ENCODE peak calls at places on chromosome 12, in nine cellular contexts. V is CD8-positive, alpha-beta memory T cell; A is foreskin fibroblast; J is fibroblast of lung; P is heart right ventricle; R is mesendoderm; Z is mucosa of descending colon; F is colonic mucosa; T is suprapubic skin. E is an unnamed sample.

GRCh38 chr12:124731869-124732268 is 131.8 kb downstream of the SCARB1 start:
- DNase-seq in V (no peak), A (no peak), J (no peak), P (no peak), R (no peak), Z (no peak), F (no peak), T (no peak), E (no peak)

GRCh38 chr12:12683298-12683697 is 12.7 kb downstream of the GPR19 start:
- DNase-seq in V (no peak), A (no peak), J (no peak), P (no peak), R (no peak), Z (no peak), F (no peak), T (no peak), E (no peak)

GRCh38 chr12:67284561-67284960 is 15.4 kb downstream of the CAND1 start:
- DNase-seq in V (no peak), A (no peak), J (no peak), P (no peak), R (no peak), Z (no peak), F (no peak), T (no peak), E (no peak)

GRCh38 chr12:806116-806805 is 53.9 kb downstream of the WNK1 start:
- DNase-seq in V (no peak), A (no peak), J (peak), P (no peak), R (no peak), Z (no peak), F (no peak), T (no peak), E (no peak)

GRCh38 chr12:13368431-13368830 is 171.9 kb downstream of the EMP1 start:
- DNase-seq in V (no peak), A (no peak), J (no peak), P (no peak), R (peak), Z (no peak), F (no peak), T (no peak), E (no peak)

GRCh38 chr12:30457621-30458289 is 237.9 kb downstream of the IPO8 start:
- DNase-seq in V (no peak), A (peak), J (peak), P (no peak), R (peak), Z (no peak), F (no peak), T (no peak), E (peak)

GRCh38 chr12:54197037-54197909 is 8.5 kb upstream of the SMUG1 start:
- DNase-seq in V (no peak), A (peak), J (no peak), P (no peak), R (no peak), Z (no peak), F (no peak), T (no peak), E (peak)

GRCh38 chr12:25482637-25483036 is 70.4 kb downstream of the LMNTD1 start:
- DNase-seq in V (no peak), A (no peak), J (no peak), P (no peak), R (no peak), Z (no peak), F (no peak), T (no peak), E (peak)

GRCh38 chr12:93205361-93205760 is 172.4 kb upstream of the NUDT4 start:
- DNase-seq in V (no peak), A (no peak), J (no peak), P (peak), R (no peak), Z (no peak), F (no peak), T (no peak), E (no peak)

GRCh38 chr12:11580125-11580751 is 69.2 kb upstream of the ETV6 start:
- DNase-seq in V (no peak), A (peak), J (peak), P (no peak), R (peak), Z (no peak), F (peak), T (no peak), E (peak)

GRCh38 chr12:47636908-47637780 is 68.7 kb downstream of the RPAP3 start:
- DNase-seq in V (peak), A (no peak), J (no peak), P (no peak), R (peak), Z (peak), F (peak), T (no peak), E (peak)

GRCh38 chr12:93595336-93595735 is 22.9 kb downstream of the SOCS2 start:
- DNase-seq in V (no peak), A (no peak), J (no peak), P (no peak), R (no peak), Z (no peak), F (no peak), T (no peak), E (no peak)

GRCh38 chr12:26935636-26936378 is 2.0 kb downstream of the INTS13 start:
- DNase-seq in V (no peak), A (no peak), J (peak), P (no peak), R (no peak), Z (no peak), F (no peak), T (no peak), E (no peak)

DNA sequence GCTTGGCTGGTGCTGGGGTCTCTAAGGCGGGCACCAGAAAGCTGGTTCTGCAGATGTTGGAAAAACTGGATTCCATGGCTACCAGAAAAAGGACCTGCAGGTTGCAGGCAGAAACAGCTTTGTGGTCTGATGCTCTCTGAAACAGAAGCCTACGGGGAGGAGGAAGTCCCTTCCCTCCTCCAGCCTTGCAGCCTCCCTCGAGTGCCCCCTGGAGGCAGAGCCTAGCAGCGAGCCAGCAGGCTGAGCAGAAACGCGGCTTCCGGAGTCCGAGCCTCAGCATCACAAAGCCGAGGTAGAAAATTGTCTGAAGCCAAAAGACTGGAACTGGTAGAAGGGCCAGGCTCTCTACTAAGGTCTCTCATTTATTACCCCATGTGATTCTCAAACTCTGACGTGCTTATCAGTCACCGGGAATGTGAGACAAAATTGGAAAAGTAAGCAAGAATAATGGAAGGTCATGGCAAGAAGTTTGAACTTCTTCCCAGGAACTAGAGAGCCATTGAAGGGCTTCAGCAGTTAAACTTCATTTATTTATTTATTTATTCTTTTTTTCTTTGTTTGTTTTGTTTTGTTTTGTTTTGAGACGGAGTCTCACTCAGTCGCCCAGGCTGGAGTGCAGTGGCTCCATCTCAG is 82.2 kb upstream of the CPSF6 start:
- DNase-seq in V (peak), A (peak), J (peak), P (peak), R (peak), Z (peak), F (peak), T (peak), E (peak)
- H3K4me3 ChIP-seq in V (no peak), A (peak), J (no peak), P (no peak), R (no peak), Z (no peak), F (no peak), T (no peak), E (no peak)

DNA sequence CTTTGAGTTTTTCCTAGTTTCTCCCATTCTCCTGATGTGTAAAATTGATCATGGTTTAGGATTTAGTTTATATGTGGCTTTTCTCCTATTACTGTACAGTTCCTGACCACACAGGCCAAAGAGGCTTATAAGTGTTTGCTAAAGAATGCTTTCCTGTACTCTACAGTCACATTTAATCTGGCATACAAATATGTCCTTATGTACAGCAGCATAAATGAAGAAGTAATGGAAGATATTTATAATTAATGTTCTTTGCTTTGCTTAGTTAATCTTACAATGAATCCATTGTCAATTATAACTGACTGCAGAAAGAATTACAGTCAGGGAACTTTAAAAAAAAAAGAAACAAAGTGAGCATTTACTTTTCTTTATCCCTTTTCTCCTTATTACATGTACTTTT is 293.9 kb downstream of the KCNC2 start:
- DNase-seq in V (no peak), A (no peak), J (no peak), P (no peak), R (no peak), Z (no peak), F (no peak), T (no peak), E (no peak)
- H3K4me3 ChIP-seq in V (no peak), A (no peak), J (no peak), P (no peak), R (no peak), Z (no peak), F (no peak), T (no peak), E (no peak)

GRCh38 chr12:113475451-113476085 is 3.9 kb upstream of the LHX5 start:
- DNase-seq in V (no peak), A (no peak), J (no peak), P (no peak), R (no peak), Z (no peak), F (no peak), T (no peak), E (no peak)
- H3K4me3 ChIP-seq in V (no peak), A (no peak), J (no peak), P (no peak), R (no peak), Z (no peak), F (no peak), T (no peak), E (no peak)

GRCh38 chr12:116524964-116525379 is 34.2 kb upstream of the MAP1LC3B2 start:
- DNase-seq in V (no peak), A (no peak), J (peak), P (no peak), R (peak), Z (no peak), F (no peak), T (no peak), E (peak)

GRCh38 chr12:116528498-116528897 is 30.7 kb upstream of the MAP1LC3B2 start:
- DNase-seq in V (no peak), A (no peak), J (no peak), P (no peak), R (no peak), Z (no peak), F (no peak), T (no peak), E (peak)

GRCh38 chr12:116528067-116528466 is 31.1 kb upstream of the MAP1LC3B2 start:
- DNase-seq in V (no peak), A (peak), J (peak), P (no peak), R (peak), Z (no peak), F (no peak), T (no peak), E (peak)

GRCh38 chr12:116524311-116524710 is 34.9 kb upstream of the MAP1LC3B2 start:
- DNase-seq in V (no peak), A (no peak), J (no peak), P (no peak), R (peak), Z (no peak), F (no peak), T (no peak), E (no peak)

GRCh38 chr12:116525418-116526001 is 33.7 kb upstream of the MAP1LC3B2 start:
- DNase-seq in V (no peak), A (peak), J (peak), P (peak), R (peak), Z (peak), F (peak), T (peak), E (peak)
- H3K4me3 ChIP-seq in V (no peak), A (peak), J (peak), P (peak), R (no peak), Z (no peak), F (no peak), T (peak), E (peak)

DNA sequence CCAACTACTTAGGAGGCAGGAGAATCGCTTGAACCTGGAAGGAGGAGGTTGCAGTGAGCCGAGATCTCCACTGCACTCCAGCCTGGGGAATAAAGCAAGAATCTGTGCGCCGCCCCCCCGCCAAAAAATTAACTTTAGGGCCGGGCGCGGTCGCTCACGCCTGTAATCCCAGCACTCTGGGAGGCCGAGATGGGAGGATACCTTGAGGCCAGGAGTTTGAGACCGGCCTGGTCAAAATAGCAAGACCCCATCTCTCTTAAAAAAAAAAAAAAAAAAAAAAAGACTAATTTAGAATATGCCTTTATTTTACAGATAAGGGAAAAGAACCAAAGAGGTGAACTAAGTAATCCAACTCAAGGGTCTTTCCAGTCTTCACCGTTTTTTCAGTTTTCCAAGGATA is 1.2 kb downstream of the KANSL2 start:
- DNase-seq in V (no peak), A (no peak), J (no peak), P (peak), R (no peak), Z (no peak), F (no peak), T (no peak), E (no peak)
- H3K4me3 ChIP-seq in V (peak), A (peak), J (peak), P (peak), R (peak), Z (no peak), F (peak), T (peak), E (peak)

DNA sequence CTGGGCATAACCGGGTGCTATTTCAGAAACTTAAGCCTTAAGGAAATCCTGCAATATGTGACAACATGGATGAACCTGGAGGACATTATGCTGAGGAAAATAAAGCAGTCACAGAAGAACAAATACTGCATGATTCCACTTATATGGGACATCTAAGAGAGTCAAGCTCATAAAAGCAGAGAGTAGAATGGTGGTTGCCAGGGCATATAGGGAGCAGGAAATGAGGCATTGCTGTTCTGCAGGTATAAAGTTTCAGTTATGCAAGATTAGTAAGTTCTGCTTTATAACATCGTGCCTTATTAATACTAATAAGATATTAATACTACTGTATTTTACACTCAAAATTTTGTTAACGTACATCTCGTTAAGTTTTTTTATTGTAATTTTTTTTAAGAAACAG is 124.2 kb upstream of the ATF1 start:
- DNase-seq in V (no peak), A (no peak), J (no peak), P (no peak), R (no peak), Z (no peak), F (no peak), T (no peak), E (no peak)
- H3K4me3 ChIP-seq in V (no peak), A (no peak), J (no peak), P (no peak), R (no peak), Z (no peak), F (no peak), T (no peak), E (no peak)

DNA sequence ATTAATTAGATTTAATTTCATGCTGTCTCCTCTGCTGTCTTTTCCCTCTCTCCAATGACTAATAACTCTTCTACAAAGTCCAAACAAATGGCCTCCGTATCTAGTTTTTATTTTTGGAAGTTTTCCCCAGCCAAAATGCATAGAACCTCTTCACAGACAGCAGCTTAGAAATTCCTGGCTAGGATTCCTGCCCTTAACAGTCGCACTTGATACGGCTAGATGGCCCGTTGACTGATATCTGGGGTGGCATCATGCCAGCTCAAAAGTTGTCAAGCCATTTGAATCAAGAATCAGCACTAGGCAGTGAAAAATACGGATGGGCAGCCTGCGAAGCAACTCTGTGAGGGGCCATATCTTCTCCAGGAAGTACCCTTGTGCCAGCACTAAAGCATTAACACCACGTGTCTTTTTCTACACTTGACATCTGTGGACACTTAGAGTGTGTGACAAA is 39.0 kb upstream of the KRR1 start:
- DNase-seq in V (no peak), A (no peak), J (no peak), P (no peak), R (no peak), Z (no peak), F (no peak), T (no peak), E (no peak)
- H3K4me3 ChIP-seq in V (no peak), A (no peak), J (no peak), P (no peak), R (no peak), Z (no peak), F (no peak), T (no peak), E (no peak)

DNA sequence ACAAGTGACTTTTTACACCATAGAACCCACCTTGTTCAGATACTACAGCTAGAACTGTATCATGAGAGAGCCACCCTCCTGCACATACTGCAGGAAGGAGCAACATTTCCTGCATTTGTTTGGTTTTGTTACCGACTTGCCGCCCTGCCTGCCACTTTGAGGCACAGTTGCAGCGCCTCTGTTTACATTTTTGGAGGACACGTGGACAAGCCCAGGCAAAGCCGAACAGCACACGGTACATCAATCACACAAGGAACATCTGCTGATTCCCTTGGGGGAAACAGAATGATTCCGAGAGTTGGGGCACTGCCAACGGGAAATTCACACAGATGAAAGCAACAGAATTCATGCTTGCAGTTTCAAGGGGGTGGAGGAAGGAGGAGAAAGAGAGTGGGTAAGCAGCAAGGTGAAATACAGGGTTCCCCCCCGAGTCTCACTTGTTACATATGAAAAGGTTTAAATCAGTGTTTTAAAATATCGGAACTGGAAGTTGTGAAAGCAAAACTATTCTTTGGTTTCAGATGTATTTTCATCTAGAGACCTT is 110.7 kb downstream of the BTG1 start:
- DNase-seq in V (peak), A (peak), J (peak), P (peak), R (no peak), Z (peak), F (peak), T (no peak), E (peak)
- H3K4me3 ChIP-seq in V (peak), A (peak), J (peak), P (peak), R (no peak), Z (no peak), F (peak), T (peak), E (no peak)

DNA sequence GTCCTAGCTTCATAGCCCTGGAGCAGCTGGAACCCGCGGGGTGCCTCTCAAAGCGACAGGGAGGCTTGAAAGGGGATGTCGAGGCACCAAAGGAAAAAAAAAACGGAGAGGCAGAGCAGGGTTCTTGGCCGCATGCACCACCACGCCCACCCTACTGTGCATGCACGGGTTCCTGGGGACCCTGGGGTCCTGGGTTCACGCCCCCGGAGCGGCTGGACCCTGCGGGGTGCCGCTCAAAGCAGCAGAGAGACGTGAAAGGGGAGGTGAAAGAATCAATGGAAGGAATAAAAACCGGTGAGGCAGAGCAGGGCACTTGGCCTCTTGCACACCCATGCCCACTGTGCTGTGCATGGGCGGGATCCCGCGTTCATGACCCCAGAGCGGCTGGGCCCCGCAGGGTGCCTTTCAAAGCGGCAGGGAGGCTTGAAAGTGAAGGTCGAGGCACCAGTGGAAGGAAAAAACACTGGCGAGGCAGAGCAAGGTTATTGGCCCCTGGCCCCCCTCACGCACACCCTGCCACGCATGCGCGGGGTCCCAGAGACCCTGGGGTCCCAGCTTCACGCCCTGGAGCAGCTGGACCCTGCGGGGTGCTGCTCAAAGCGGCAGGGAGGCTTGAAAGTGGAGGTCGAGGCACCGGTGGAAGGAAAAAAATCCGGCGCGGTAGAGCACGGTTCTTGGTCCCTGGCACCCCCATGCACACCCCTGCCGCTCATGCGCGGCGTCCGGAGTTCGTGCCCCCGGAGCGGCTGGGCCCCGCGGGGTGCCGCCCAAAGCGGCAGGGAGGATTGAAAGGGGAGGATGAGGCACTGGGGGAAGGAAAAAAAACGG is 318.5 kb downstream of the ALG10 start:
- DNase-seq in V (no peak), A (no peak), J (no peak), P (no peak), R (no peak), Z (no peak), F (no peak), T (no peak), E (no peak)
- H3K4me3 ChIP-seq in V (no peak), A (no peak), J (no peak), P (no peak), R (no peak), Z (no peak), F (no peak), T (no peak), E (no peak)